ENCODE peak calls at places on chromosomes 2 and 18, in five cellular contexts. U, T, Y, I and W are unnamed samples.
A peak's percentile ranks its signal among the peaks of the same experiment; 100 is the strongest.

GRCh38 chr2:36781907-36782635 is 85.6 kb downstream of the VIT start:
- DNase-seq in U (no peak), T (no peak), Y (no peak), I (no peak), W (no peak)

GRCh38 chr2:160630801-160631590 is 137.4 kb upstream of the RBMS1 start:
- DNase-seq in U (no peak), T (no peak), Y (no peak), I (no peak), W (peak; percentile 46)

GRCh38 chr2:68722712-68723111 is 11.9 kb upstream of the ARHGAP25 start:
- DNase-seq in U (peak; percentile 8), T (no peak), Y (no peak), I (no peak), W (no peak)

GRCh38 chr18:68607852-68608251 is 107.1 kb downstream of the TMX3 start:
- DNase-seq in U (no peak), T (no peak), Y (no peak), I (no peak), W (no peak)

GRCh38 chr2:179201884-179202283 is 62.7 kb downstream of the SESTD1 start:
- DNase-seq in U (peak; percentile 33), T (no peak), Y (no peak), I (no peak), W (no peak)

GRCh38 chr2:83055338-83056010 is 1403.6 kb downstream of the SUCLG1 start:
- DNase-seq in U (peak; percentile 91), T (no peak), Y (no peak), I (peak; percentile 85), W (peak; percentile 58)

GRCh38 chr2:203909192-203909945 is 27.2 kb upstream of the ICOS start:
- DNase-seq in U (peak; percentile 82), T (no peak), Y (no peak), I (peak; percentile 78), W (peak; percentile 84)

GRCh38 chr2:64143154-64144056 is 815 bp downstream of the PELI1 start:
- DNase-seq in U (peak; percentile 44), T (no peak), Y (no peak), I (peak; percentile 58), W (peak; percentile 51)

GRCh38 chr2:168118733-168119518 is 128.5 kb downstream of the STK39 start:
- DNase-seq in U (peak; percentile 87), T (no peak), Y (no peak), I (peak; percentile 86), W (peak; percentile 86)

GRCh38 chr18:70337139-70337972 is 48.5 kb downstream of the SOCS6 start:
- DNase-seq in U (peak; percentile 80), T (peak; percentile 20), Y (no peak), I (peak; percentile 88), W (peak; percentile 86)

GRCh38 chr18:45402485-45403056 is 212.7 kb upstream of the SLC14A2 start:
- DNase-seq in U (no peak), T (no peak), Y (no peak), I (peak; percentile 82), W (peak; percentile 37)

GRCh38 chr18:31513189-31513907 is 15.4 kb downstream of the DSG2 start:
- DNase-seq in U (peak; percentile 75), T (no peak), Y (no peak), I (peak; percentile 45), W (peak; percentile 11)

GRCh38 chr2:4973973-4974372 is 718.2 kb upstream of the SOX11 start:
- DNase-seq in U (no peak), T (no peak), Y (no peak), I (no peak), W (no peak)

GRCh38 chr2:20633794-20634259 is 17.1 kb downstream of the HS1BP3 start:
- DNase-seq in U (no peak), T (no peak), Y (no peak), I (no peak), W (no peak)

GRCh38 chr18:41121116-41121826 is 833.8 kb upstream of the PIK3C3 start:
- DNase-seq in U (peak; percentile 81), T (no peak), Y (no peak), I (peak; percentile 89), W (peak; percentile 50)

GRCh38 chr2:159904127-159904564 is 106.1 kb upstream of the CD302 start:
- DNase-seq in U (no peak), T (peak; percentile 16), Y (no peak), I (no peak), W (no peak)

GRCh38 chr2:102301867-102302362 is 9.4 kb upstream of the IL1RL1 start:
- DNase-seq in U (peak; percentile 39), T (no peak), Y (no peak), I (no peak), W (peak; percentile 46)

GRCh38 chr18:58367425-58368140 is 261.3 kb downstream of the ALPK2 start:
- DNase-seq in U (no peak), T (no peak), Y (no peak), I (no peak), W (no peak)

GRCh38 chr2:238141541-238142318 is 3.3 kb downstream of the KLHL30 start:
- DNase-seq in U (no peak), T (peak; percentile 73), Y (no peak), I (no peak), W (no peak)

GRCh38 chr2:9057939-9058761 is 54.7 kb upstream of the MBOAT2 start:
- DNase-seq in U (peak; percentile 80), T (no peak), Y (no peak), I (peak; percentile 81), W (peak; percentile 66)

GRCh38 chr2:200306719-200306968 is 151 bp downstream of the SPATS2L start:
- DNase-seq in U (no peak), T (no peak), Y (no peak), I (no peak), W (no peak)

GRCh38 chr2:237883951-237884392 is 24.5 kb downstream of the RAMP1 start:
- DNase-seq in U (no peak), T (no peak), Y (no peak), I (no peak), W (no peak)

GRCh38 chr18:48545690-48546365 is 7.0 kb downstream of the CTIF start:
- DNase-seq in U (peak; percentile 90), T (peak; percentile 72), Y (no peak), I (peak; percentile 67), W (peak; percentile 79)

GRCh38 chr2:98607104-98607503 is 1.2 kb downstream of the COA5 start:
- DNase-seq in U (no peak), T (no peak), Y (no peak), I (no peak), W (no peak)

GRCh38 chr2:94874277-94874997 is 3.2 kb downstream of the TEKT4 start:
- DNase-seq in U (peak; percentile 6), T (no peak), Y (no peak), I (no peak), W (peak; percentile 4)

GRCh38 chr18:38551881-38552280 is 986.3 kb upstream of the CELF4 start:
- DNase-seq in U (no peak), T (no peak), Y (no peak), I (no peak), W (no peak)

GRCh38 chr2:99085400-99085799 is 56.1 kb upstream of the C2orf15 start:
- DNase-seq in U (peak; percentile 16), T (no peak), Y (no peak), I (no peak), W (no peak)

GRCh38 chr18:33716061-33716683 is 138.2 kb downstream of the ASXL3 start:
- DNase-seq in U (no peak), T (no peak), Y (no peak), I (no peak), W (no peak)

GRCh38 chr2:155256803-155257202 is 558.3 kb downstream of the KCNJ3 start:
- DNase-seq in U (no peak), T (no peak), Y (no peak), I (no peak), W (no peak)

GRCh38 chr2:13046557-13047165 is 329.9 kb downstream of the TRIB2 start:
- DNase-seq in U (peak; percentile 45), T (no peak), Y (no peak), I (peak; percentile 34), W (peak; percentile 52)

GRCh38 chr2:154688373-154688772 is 10.1 kb upstream of the KCNJ3 start:
- DNase-seq in U (no peak), T (no peak), Y (no peak), I (no peak), W (no peak)

GRCh38 chr18:111292-112014 is 46.9 kb upstream of the USP14 start:
- DNase-seq in U (peak; percentile 57), T (peak; percentile 72), Y (no peak), I (peak; percentile 41), W (peak; percentile 56)

GRCh38 chr2:19348692-19349091 is 9.7 kb downstream of the OSR1 start:
- DNase-seq in U (no peak), T (no peak), Y (no peak), I (no peak), W (no peak)

GRCh38 chr2:235098273-235098672 is 146.5 kb downstream of the SH3BP4 start:
- DNase-seq in U (no peak), T (no peak), Y (no peak), I (no peak), W (no peak)

DNA sequence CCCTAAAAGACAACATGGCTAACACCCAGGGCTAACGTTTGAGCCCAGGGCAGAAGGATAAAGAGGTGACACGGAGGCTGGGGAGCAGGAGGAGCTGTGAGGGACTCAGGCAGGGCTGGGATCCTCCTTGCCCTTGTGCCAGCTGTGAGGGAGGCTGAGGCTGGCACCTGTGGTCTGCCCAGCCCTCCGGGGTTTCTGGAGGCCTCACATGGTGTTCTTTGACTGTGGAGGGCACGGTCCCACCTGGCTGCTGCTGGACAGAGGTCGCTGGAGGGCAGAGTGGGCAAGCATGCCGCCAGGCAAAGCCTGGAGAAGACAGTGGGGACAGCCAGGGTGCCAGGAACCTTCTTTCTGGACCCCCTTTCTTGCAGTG is 26.8 kb upstream of the CNNM3 start:
- DNase-seq in U (no peak), T (no peak), Y (no peak), I (no peak), W (no peak)
- H3K4me3 ChIP-seq in U (no peak overlapping the region), T (peak overlapping the region; percentile 63), Y (no peak overlapping the region), I (no peak overlapping the region), W (no peak overlapping the region)

GRCh38 chr2:190891913-190892312 is 11.3 kb downstream of the GLS start:
- DNase-seq in U (no peak), T (no peak), Y (no peak), I (no peak), W (no peak)
- TF ChIP-seq CTCF in U (no peak), T (no peak), Y (no peak), I (no peak), W (no peak)

GRCh38 chr2:48283870-48284269 is 246.1 kb upstream of the STON1 start:
- DNase-seq in U (no peak), T (no peak), Y (no peak), I (no peak), W (no peak)
- H3K4me3 ChIP-seq in U (no peak overlapping the region), T (no peak overlapping the region), Y (no peak overlapping the region), I (no peak overlapping the region), W (no peak overlapping the region)

GRCh38 chr2:25595393-25595792 is 78.0 kb downstream of the DTNB start:
- DNase-seq in U (no peak), T (no peak), Y (no peak), I (no peak), W (no peak)
- TF ChIP-seq CTCF in U (no peak), T (no peak), Y (no peak), I (no peak), W (no peak)

GRCh38 chr2:44257781-44258180 is 17.5 kb upstream of the SLC3A1 start:
- DNase-seq in U (no peak), T (no peak), Y (no peak), I (no peak), W (no peak)

GRCh38 chr2:44250376-44250775 is 24.9 kb upstream of the SLC3A1 start:
- DNase-seq in U (no peak), T (no peak), Y (no peak), I (no peak), W (no peak)

GRCh38 chr2:44254023-44254422 is 21.3 kb upstream of the SLC3A1 start:
- DNase-seq in U (no peak), T (no peak), Y (no peak), I (no peak), W (no peak)
- H3K4me3 ChIP-seq in U (no peak overlapping the region), T (no peak overlapping the region), Y (no peak overlapping the region), I (no peak overlapping the region), W (no peak overlapping the region)

GRCh38 chr2:215657844-215658243 is 222.0 kb upstream of the FN1 start:
- DNase-seq in U (peak; percentile 92), T (no peak), Y (no peak), I (peak; percentile 97), W (peak; percentile 94)
- TF ChIP-seq CTCF in U (no peak), T (no peak), Y (no peak), I (no peak), W (no peak)